ENCODE peak calls at places on chromosomes 6 and 20, in nine cellular contexts. T is naive thymus-derived CD4-positive, alpha-beta T cell; E is ascending aorta; F is psoas muscle; B is HCT116; W is fibroblast of lung; H is stomach; Z is tibial artery; I is effector memory CD4-positive, alpha-beta T cell. Y is an unnamed sample. For H3K36me3, the result is how much of the 10 kb centered on the place peaks cover.

GRCh38 chr20:4366076-4366475 is 350.7 kb upstream of the RNF24 start:
- DNase-seq in T (no peak), E (no peak), F (no peak), B (no peak), W (no peak), H (no peak), Z (no peak), I (no peak), Y (no peak)

GRCh38 chr6:137349856-137350830 is 131.0 kb upstream of the IFNGR1 start:
- DNase-seq in T (no peak), E (no peak), F (no peak), B (no peak), W (peak), H (no peak), Z (no peak), I (no peak), Y (no peak)

GRCh38 chr6:54827010-54827409 is 19.6 kb upstream of the FAM83B start:
- DNase-seq in T (no peak), E (no peak), F (no peak), B (no peak), W (no peak), H (no peak), Z (no peak), I (no peak), Y (no peak)

GRCh38 chr6:158863646-158864045 is 44.5 kb upstream of the EZR start:
- DNase-seq in T (no peak), E (no peak), F (no peak), B (no peak), W (no peak), H (no peak), Z (no peak), I (no peak), Y (no peak)

GRCh38 chr6:5610640-5611039 is 349.3 kb downstream of the FARS2 start:
- DNase-seq in T (no peak), E (no peak), F (no peak), B (no peak), W (no peak), H (no peak), Z (no peak), I (no peak), Y (no peak)

GRCh38 chr6:110325197-110325596 is 33.0 kb downstream of the METTL24 start:
- DNase-seq in T (no peak), E (no peak), F (no peak), B (no peak), W (peak), H (no peak), Z (no peak), I (no peak), Y (no peak)

GRCh38 chr6:2596222-2596621 is 154.5 kb downstream of the MYLK4 start:
- DNase-seq in T (no peak), E (no peak), F (no peak), B (no peak), W (no peak), H (no peak), Z (no peak), I (no peak), Y (no peak)

GRCh38 chr6:8888468-8888867 is 453.1 kb upstream of the SLC35B3 start:
- DNase-seq in T (no peak), E (no peak), F (no peak), B (peak), W (no peak), H (no peak), Z (no peak), I (no peak), Y (no peak)

GRCh38 chr6:147506704-147507114 is 1.8 kb upstream of the SAMD5 start:
- DNase-seq in T (no peak), E (no peak), F (peak), B (no peak), W (peak), H (peak), Z (peak), I (no peak), Y (peak)

GRCh38 chr6:43040542-43041257 is 13.0 kb downstream of the CUL7 start:
- DNase-seq in T (no peak), E (no peak), F (no peak), B (no peak), W (no peak), H (no peak), Z (no peak), I (no peak), Y (no peak)

GRCh38 chr6:75631847-75632246 is 30.2 kb downstream of the SENP6 start:
- DNase-seq in T (no peak), E (no peak), F (no peak), B (no peak), W (no peak), H (no peak), Z (no peak), I (no peak), Y (no peak)

GRCh38 chr20:44430270-44431065 is 45.2 kb upstream of the TTPAL start:
- DNase-seq in T (no peak), E (no peak), F (no peak), B (no peak), W (no peak), H (no peak), Z (no peak), I (no peak), Y (no peak)

GRCh38 chr6:157536218-157536534 is 155.2 kb downstream of the ZDHHC14 start:
- DNase-seq in T (peak), E (no peak), F (no peak), B (no peak), W (no peak), H (no peak), Z (no peak), I (no peak), Y (no peak)

GRCh38 chr6:33156561-33156960 is 35.7 kb downstream of the COL11A2 start:
- DNase-seq in T (no peak), E (no peak), F (no peak), B (no peak), W (no peak), H (no peak), Z (no peak), I (no peak), Y (no peak)

GRCh38 chr20:39004508-39004907 is 42.4 kb downstream of the DHX35 start:
- DNase-seq in T (peak), E (no peak), F (no peak), B (no peak), W (no peak), H (peak), Z (no peak), I (peak), Y (peak)

GRCh38 chr6:34648808-34649207 is 47.8 kb downstream of the ILRUN start:
- DNase-seq in T (no peak), E (no peak), F (no peak), B (no peak), W (no peak), H (no peak), Z (no peak), I (no peak), Y (no peak)

GRCh38 chr6:130558131-130558530 is 192.3 kb downstream of the TMEM200A start:
- DNase-seq in T (no peak), E (no peak), F (no peak), B (no peak), W (peak), H (no peak), Z (no peak), I (no peak), Y (no peak)

GRCh38 chr6:65633516-65633915 is 73.5 kb downstream of the EYS start:
- DNase-seq in T (no peak), E (no peak), F (no peak), B (no peak), W (peak), H (no peak), Z (no peak), I (no peak), Y (no peak)

GRCh38 chr20:14223806-14224205 is 113.6 kb downstream of the FLRT3 start:
- DNase-seq in T (no peak), E (no peak), F (no peak), B (no peak), W (no peak), H (no peak), Z (no peak), I (no peak), Y (no peak)

GRCh38 chr6:16511723-16512584 is 249.3 kb downstream of the ATXN1 start:
- DNase-seq in T (peak), E (no peak), F (no peak), B (peak), W (no peak), H (peak), Z (no peak), I (no peak), Y (peak)

GRCh38 chr6:169701953-169702639 is at the start of the genes C6orf120 and WDR27:
- DNase-seq in T (peak), E (peak), F (peak), B (peak), W (peak), H (peak), Z (peak), I (peak), Y (peak)

GRCh38 chr20:37095108-37095608 is 639 bp downstream of the RBL1 start:
- DNase-seq in T (peak), E (no peak), F (no peak), B (no peak), W (peak), H (no peak), Z (no peak), I (peak), Y (peak)
- H3K27ac ChIP-seq in T (peak), E (peak), F (peak), B (peak), W (peak), H (peak), Z (peak), I (peak), Y (peak)

GRCh38 chr6:160054271-160054670 is 67.3 kb upstream of the SLC22A1 start:
- DNase-seq in T (no peak), E (no peak), F (no peak), B (no peak), W (no peak), H (no peak), Z (no peak), I (no peak), Y (no peak)
- H3K36me3 ChIP-seq in T (under half), E (half or more), F (under half), B (under half), W (under half), H (half or more), Z (half or more), I (half or more), Y (half or more)

DNA sequence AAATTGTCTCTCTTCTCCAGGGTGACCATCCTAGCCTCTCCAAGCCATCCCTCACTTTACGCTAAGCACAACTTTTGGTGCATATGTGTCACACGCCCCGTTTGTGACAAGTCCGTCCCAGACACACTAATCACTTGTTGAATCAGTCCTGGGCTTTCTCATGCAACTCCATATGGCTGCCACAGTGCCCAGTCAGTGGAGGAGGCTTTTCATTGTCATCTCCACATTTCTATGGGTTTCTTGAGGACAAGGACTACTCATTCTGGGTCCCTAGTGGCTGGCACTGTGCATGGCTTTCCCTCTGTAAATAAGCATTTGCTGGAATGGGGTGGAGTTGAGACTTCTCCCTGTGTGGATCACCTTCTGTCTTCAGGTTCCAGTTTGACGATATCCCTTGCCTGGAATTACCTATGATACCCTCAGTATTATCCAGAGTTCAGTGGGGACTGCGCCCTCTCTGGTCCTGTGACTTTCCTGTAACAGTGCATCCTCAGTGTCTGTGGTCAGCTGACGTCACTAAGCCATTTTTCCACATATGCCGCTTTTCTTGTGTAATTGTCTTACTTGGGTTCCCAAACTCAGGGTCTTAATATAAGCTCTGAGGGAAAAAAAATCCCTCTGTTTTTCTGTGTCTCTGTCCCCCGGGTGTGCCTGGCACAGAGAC is 59.8 kb upstream of the MYL9 start:
- DNase-seq in T (no peak), E (no peak), F (peak), B (no peak), W (no peak), H (no peak), Z (no peak), I (no peak), Y (no peak)
- H3K27ac ChIP-seq in T (no peak), E (peak), F (peak), B (no peak), W (no peak), H (peak), Z (peak), I (no peak), Y (no peak)

GRCh38 chr6:89680551-89680950 is 42.0 kb upstream of the LYRM2 start:
- DNase-seq in T (no peak), E (no peak), F (no peak), B (no peak), W (no peak), H (no peak), Z (no peak), I (no peak), Y (no peak)

GRCh38 chr6:89679215-89680120 is 40.9 kb upstream of the LYRM2 start:
- DNase-seq in T (no peak), E (no peak), F (no peak), B (no peak), W (no peak), H (no peak), Z (no peak), I (no peak), Y (no peak)

GRCh38 chr6:89680150-89680549 is 41.6 kb upstream of the LYRM2 start:
- DNase-seq in T (no peak), E (no peak), F (no peak), B (no peak), W (no peak), H (no peak), Z (no peak), I (no peak), Y (no peak)

GRCh38 chr6:89681983-89682564 is 43.5 kb upstream of the LYRM2 start:
- DNase-seq in T (no peak), E (no peak), F (no peak), B (no peak), W (no peak), H (no peak), Z (no peak), I (no peak), Y (no peak)

DNA sequence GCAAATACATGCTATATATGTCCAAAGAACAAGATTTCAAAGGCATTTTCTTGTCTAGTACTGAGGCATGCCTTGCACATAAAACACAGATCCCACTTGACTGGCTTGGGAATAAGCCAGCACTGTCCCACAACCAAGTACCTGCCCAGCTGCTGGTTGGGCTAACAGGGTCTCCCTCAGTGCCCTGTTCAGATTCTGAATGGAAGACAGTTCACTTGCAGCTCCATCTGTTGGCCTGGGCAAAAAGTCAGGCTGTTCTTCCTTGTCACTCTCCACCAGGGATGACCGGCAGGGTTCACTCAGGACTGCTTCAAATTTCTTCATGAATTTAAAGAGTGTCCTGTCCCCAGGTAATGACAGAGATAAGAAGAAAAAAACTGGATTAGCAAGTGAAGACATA is 44.4 kb upstream of the LYRM2 start:
- DNase-seq in T (no peak), E (no peak), F (no peak), B (no peak), W (no peak), H (no peak), Z (no peak), I (no peak), Y (no peak)
- H3K36me3 ChIP-seq in T (under half), E (half or more), F (under half), B (half or more), W (under half), H (half or more), Z (half or more), I (half or more), Y (half or more)

GRCh38 chr6:154165488-154165887 is 126.4 kb downstream of the OPRM1 start:
- DNase-seq in T (no peak), E (no peak), F (no peak), B (no peak), W (peak), H (no peak), Z (no peak), I (no peak), Y (no peak)

GRCh38 chr6:154164397-154164796 is 125.4 kb downstream of the OPRM1 start:
- DNase-seq in T (peak), E (no peak), F (peak), B (no peak), W (peak), H (no peak), Z (peak), I (no peak), Y (no peak)

GRCh38 chr6:154159126-154159525 is 120.1 kb downstream of the OPRM1 start:
- DNase-seq in T (no peak), E (no peak), F (no peak), B (no peak), W (no peak), H (no peak), Z (no peak), I (no peak), Y (no peak)

GRCh38 chr6:154157706-154158105 is 118.7 kb downstream of the OPRM1 start:
- DNase-seq in T (no peak), E (no peak), F (no peak), B (no peak), W (no peak), H (no peak), Z (no peak), I (no peak), Y (no peak)

GRCh38 chr6:154161689-154162088 is 122.6 kb downstream of the OPRM1 start:
- DNase-seq in T (no peak), E (no peak), F (no peak), B (no peak), W (peak), H (no peak), Z (no peak), I (no peak), Y (no peak)
- H3K27ac ChIP-seq in T (peak), E (no peak), F (no peak), B (no peak), W (no peak), H (no peak), Z (no peak), I (no peak), Y (no peak)

GRCh38 chr20:36754656-36755222 is 8.8 kb upstream of the NDRG3 start:
- DNase-seq in T (peak), E (no peak), F (no peak), B (peak), W (peak), H (no peak), Z (no peak), I (no peak), Y (no peak)
- H3K36me3 ChIP-seq in T (under half), E (under half), F (under half), B (under half), W (under half), H (half or more), Z (half or more), I (under half), Y (under half)

DNA sequence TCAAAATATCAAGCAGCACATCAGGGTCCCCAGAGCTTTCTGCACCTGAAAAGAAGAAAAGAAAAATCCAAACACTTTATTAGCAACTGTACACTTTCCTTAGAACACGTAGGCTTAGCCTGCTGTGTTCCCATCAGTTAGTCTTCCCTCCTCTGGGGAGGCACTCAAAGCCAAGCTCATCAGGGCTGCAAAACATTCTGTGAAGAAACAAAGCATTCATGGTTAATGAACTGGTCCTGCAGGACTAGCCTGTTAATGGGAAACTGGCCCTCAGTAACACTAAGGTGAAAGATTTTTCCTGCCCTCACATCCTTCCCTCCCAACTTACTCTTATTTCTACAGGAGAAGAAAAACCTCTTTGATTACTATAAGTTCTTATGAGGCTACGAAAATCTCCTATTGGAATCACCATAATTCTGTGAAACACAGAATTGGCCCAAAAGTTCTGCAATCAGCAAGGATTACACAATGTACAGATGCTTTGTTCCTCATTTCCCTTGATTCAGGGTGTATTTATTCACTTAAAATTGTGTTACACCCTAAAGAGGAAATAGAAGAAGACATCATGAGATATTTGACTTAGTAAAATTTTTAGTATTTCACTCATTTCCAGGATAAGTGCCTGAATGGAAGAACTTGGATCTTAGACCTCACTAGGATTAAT is 901.0 kb upstream of the MAP3K7 start:
- DNase-seq in T (no peak), E (no peak), F (no peak), B (no peak), W (no peak), H (no peak), Z (no peak), I (no peak), Y (no peak)
- H3K27ac ChIP-seq in T (no peak), E (no peak), F (no peak), B (no peak), W (no peak), H (no peak), Z (no peak), I (no peak), Y (no peak)

DNA sequence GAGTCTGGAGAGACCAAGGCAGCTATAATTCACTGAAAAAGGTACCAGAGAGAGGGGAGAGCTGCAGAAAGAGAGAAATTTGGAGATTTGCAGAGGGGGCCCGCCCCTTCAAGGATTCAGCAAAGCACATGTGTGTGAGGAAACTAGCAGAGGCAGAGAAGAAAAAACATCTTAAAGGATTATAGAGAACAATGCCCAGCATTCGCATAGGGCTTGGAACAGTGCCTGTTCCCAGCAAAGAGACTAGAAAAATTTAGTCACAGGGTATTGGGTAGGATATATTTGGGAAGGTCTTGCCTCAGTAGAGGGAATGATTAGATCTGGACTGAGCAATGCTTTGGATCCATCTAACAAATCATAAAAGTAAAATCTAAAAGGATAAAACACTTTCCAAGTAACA is 44.0 kb downstream of the SRPK1 start:
- DNase-seq in T (no peak), E (no peak), F (no peak), B (no peak), W (no peak), H (no peak), Z (no peak), I (no peak), Y (no peak)
- H3K36me3 ChIP-seq in T (under half), E (under half), F (under half), B (under half), W (under half), H (half or more), Z (half or more), I (under half), Y (under half)

GRCh38 chr6:11229267-11230043 is 3.0 kb downstream of the NEDD9 start:
- DNase-seq in T (no peak), E (no peak), F (no peak), B (no peak), W (no peak), H (no peak), Z (no peak), I (no peak), Y (no peak)
- H3K27ac ChIP-seq in T (no peak), E (peak), F (peak), B (no peak), W (peak), H (peak), Z (peak), I (no peak), Y (peak)

GRCh38 chr20:10653593-10654288 is 20.1 kb downstream of the JAG1 start:
- DNase-seq in T (no peak), E (no peak), F (no peak), B (no peak), W (peak), H (no peak), Z (no peak), I (no peak), Y (no peak)
- H3K36me3 ChIP-seq in T (under half), E (under half), F (under half), B (under half), W (under half), H (half or more), Z (half or more), I (under half), Y (half or more)